ENCODE peak calls at places on chromosomes 12 and 14, in five cellular contexts. N is heart right ventricle, C is GM23338, M is PC-3, X is epithelial cell of esophagus. Q is an unnamed sample.

GRCh38 chr12:69290545-69291277 is 51.3 kb downstream of the CPSF6 start:
- DNase-seq in N (peak; percentile 35), C (peak; percentile 97), M (peak; percentile 90), X (peak; percentile 86), Q (peak; percentile 57)

GRCh38 chr12:27309995-27310315 is 22.7 kb upstream of the BMAL2 start:
- DNase-seq in N (no peak), C (no peak), M (no peak), X (no peak), Q (no peak)

GRCh38 chr12:53071591-53072551 is 7.3 kb downstream of the SPRYD3 start:
- DNase-seq in N (peak; percentile 84), C (no peak), M (no peak), X (no peak), Q (peak; percentile 87)

GRCh38 chr14:60178820-60179219 is 13.6 kb upstream of the DHRS7 start:
- DNase-seq in N (no peak), C (no peak), M (no peak), X (no peak), Q (no peak)

GRCh38 chr14:100530270-100531072 is 56.7 kb downstream of the BEGAIN start:
- DNase-seq in N (no peak), C (no peak), M (no peak), X (no peak), Q (peak; percentile 4)

GRCh38 chr14:39766397-39767000 is 334.3 kb upstream of the FBXO33 start:
- DNase-seq in N (no peak), C (peak; percentile 60), M (no peak), X (no peak), Q (no peak)

GRCh38 chr12:52191841-52192791 is at the start of gene KRT80:
- DNase-seq in N (peak; percentile 83), C (no peak), M (peak; percentile 99), X (peak; percentile 98), Q (peak; percentile 81)

GRCh38 chr14:24690492-24690891 is 56.5 kb upstream of the GZMB start:
- DNase-seq in N (no peak), C (peak; percentile 87), M (no peak), X (no peak), Q (no peak)

GRCh38 chr12:100528471-100529139 is 44.9 kb upstream of the GAS2L3 start:
- DNase-seq in N (no peak), C (no peak), M (no peak), X (no peak), Q (no peak)

GRCh38 chr12:111842556-111843396 is 748 bp downstream of the MAPKAPK5 start:
- DNase-seq in N (no peak), C (peak; percentile 32), M (peak; percentile 15), X (peak; percentile 30), Q (no peak)

GRCh38 chr14:54730156-54730961 is 163.4 kb downstream of the SAMD4A start:
- DNase-seq in N (no peak), C (no peak), M (peak; percentile 76), X (no peak), Q (no peak)

GRCh38 chr12:7131502-7131866 is 1.3 kb downstream of the CLSTN3 start:
- DNase-seq in N (no peak), C (peak; percentile 64), M (no peak), X (no peak), Q (no peak)

GRCh38 chr14:91387135-91387849 is 30.3 kb downstream of the CCDC88C start:
- DNase-seq in N (no peak), C (no peak), M (no peak), X (peak; percentile 60), Q (no peak)

GRCh38 chr14:20417250-20418186 is 4.2 kb upstream of the TEP1 start:
- DNase-seq in N (no peak), C (no peak), M (peak; percentile 91), X (no peak), Q (no peak)

GRCh38 chr14:51873221-51873893 is 12.9 kb downstream of the GNG2 start:
- DNase-seq in N (no peak), C (no peak), M (peak; percentile 97), X (peak; percentile 69), Q (no peak)

GRCh38 chr14:105536691-105537579 is 10.6 kb downstream of the TMEM121 start:
- DNase-seq in N (no peak), C (no peak), M (peak; percentile 19), X (no peak), Q (no peak)

GRCh38 chr12:78790148-78790547 is 74.4 kb upstream of the SYT1 start:
- DNase-seq in N (no peak), C (no peak), M (no peak), X (no peak), Q (no peak)

GRCh38 chr12:20120296-20120695 is 248.0 kb upstream of the PDE3A start:
- DNase-seq in N (no peak), C (no peak), M (peak; percentile 8), X (peak; percentile 1), Q (no peak)

GRCh38 chr12:120709976-120710804 is at the start of gene UNC119B:
- DNase-seq in N (peak; percentile 79), C (peak; percentile 83), M (peak; percentile 56), X (peak; percentile 52), Q (peak; percentile 78)

GRCh38 chr12:119372540-119372939 is 38.0 kb downstream of the CCDC60 start:
- DNase-seq in N (no peak), C (no peak), M (no peak), X (no peak), Q (peak; percentile 31)

GRCh38 chr14:74902941-74903705 is 19.9 kb downstream of the RPS6KL1 start:
- DNase-seq in N (no peak), C (peak; percentile 34), M (no peak), X (no peak), Q (no peak)

GRCh38 chr12:52633383-52633782 is 15.0 kb upstream of the KRT73 start:
- DNase-seq in N (no peak), C (no peak), M (no peak), X (no peak), Q (no peak)

GRCh38 chr12:120640840-120641833 is 711 bp downstream of the CABP1 start:
- DNase-seq in N (peak; percentile 55), C (peak; percentile 91), M (peak; percentile 63), X (peak; percentile 74), Q (peak; percentile 43)

GRCh38 chr12:118922405-118922804 is 58.9 kb upstream of the SRRM4 start:
- DNase-seq in N (no peak), C (peak; percentile 76), M (no peak), X (no peak), Q (no peak)

GRCh38 chr14:67514650-67515385 is 18.3 kb upstream of the PLEKHH1 start:
- DNase-seq in N (peak; percentile 33), C (peak; percentile 66), M (peak; percentile 35), X (peak; percentile 28), Q (peak; percentile 36)

GRCh38 chr14:65720743-65721142 is 308.2 kb downstream of the FUT8 start:
- DNase-seq in N (no peak), C (no peak), M (no peak), X (no peak), Q (no peak)

GRCh38 chr12:51028126-51028810 is 2.1 kb upstream of the SLC11A2 start:
- DNase-seq in N (no peak), C (peak; percentile 89), M (peak; percentile 75), X (peak; percentile 84), Q (no peak)

GRCh38 chr12:105334001-105334400 is 3.5 kb downstream of the C12orf75 start:
- DNase-seq in N (no peak), C (no peak), M (no peak), X (no peak), Q (no peak)

GRCh38 chr14:105180598-105181528 is at the start of gene NUDT14:
- DNase-seq in N (peak; percentile 77), C (peak; percentile 75), M (peak; percentile 77), X (peak; percentile 83), Q (peak; percentile 66)

GRCh38 chr14:41498959-41499358 is 107.7 kb upstream of the LRFN5 start:
- DNase-seq in N (no peak), C (no peak), M (peak; percentile 4), X (peak; percentile 81), Q (no peak)

GRCh38 chr14:95507701-95508103 is 8.7 kb downstream of the SYNE3 start:
- DNase-seq in N (no peak), C (no peak), M (peak; percentile 78), X (peak; percentile 75), Q (no peak)

GRCh38 chr14:71665781-71666180 is 266.4 kb upstream of the RGS6 start:
- DNase-seq in N (no peak), C (no peak), M (no peak), X (no peak), Q (no peak)
- TF ChIP-seq CTCF in N (no peak), C (no peak), M (no peak), X (no peak), Q (no peak)

DNA sequence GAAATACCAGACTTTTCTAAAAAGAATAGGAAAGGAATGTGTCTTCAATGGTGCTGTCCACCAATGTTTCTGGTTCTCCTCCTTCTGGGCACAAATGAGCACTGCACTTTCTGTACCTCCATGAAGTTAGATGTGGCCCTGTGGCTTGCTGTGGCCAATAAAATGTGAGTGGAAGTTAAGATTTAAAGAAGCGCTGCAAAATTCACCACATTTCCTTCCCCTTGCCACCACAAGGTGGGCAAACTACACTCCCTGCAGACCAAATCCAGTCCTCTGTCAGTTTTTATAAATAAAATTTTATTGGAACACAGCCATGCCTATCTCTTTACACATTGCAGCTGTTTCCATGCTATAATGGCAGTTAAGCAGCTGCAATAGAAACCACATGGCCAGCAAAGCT is 141.4 kb upstream of the TMPO start:
- DNase-seq in N (no peak), C (peak; percentile 40), M (no peak), X (peak; percentile 23), Q (no peak)
- TF ChIP-seq CTCF in N (no peak), C (peak; percentile 44), M (peak; percentile 40), X (peak; percentile 41), Q (no peak)

DNA sequence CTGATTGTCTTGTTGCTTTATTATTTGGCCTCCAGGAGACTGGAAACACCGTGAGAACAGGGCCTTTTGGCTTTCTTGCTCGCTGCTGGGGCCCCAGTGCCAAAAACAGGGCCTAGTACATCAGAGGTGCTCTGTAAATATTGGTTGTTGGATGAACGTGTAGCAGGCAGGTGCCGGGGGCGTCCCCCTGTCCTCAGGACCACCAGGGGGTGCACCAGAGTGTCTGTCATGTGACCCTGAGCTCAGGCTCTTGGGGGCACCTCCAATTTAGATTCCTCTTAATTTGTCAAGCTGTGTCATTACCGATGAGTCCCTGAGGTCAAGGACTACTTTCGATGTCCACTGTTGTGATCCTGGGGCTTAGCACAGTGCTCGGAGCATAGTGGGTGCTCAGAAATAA is 87.1 kb downstream of the ACACB start:
- DNase-seq in N (no peak), C (peak; percentile 9), M (no peak), X (no peak), Q (no peak)
- TF ChIP-seq CTCF in N (no peak), C (peak; percentile 21), M (peak; percentile 22), X (no peak), Q (no peak)

DNA sequence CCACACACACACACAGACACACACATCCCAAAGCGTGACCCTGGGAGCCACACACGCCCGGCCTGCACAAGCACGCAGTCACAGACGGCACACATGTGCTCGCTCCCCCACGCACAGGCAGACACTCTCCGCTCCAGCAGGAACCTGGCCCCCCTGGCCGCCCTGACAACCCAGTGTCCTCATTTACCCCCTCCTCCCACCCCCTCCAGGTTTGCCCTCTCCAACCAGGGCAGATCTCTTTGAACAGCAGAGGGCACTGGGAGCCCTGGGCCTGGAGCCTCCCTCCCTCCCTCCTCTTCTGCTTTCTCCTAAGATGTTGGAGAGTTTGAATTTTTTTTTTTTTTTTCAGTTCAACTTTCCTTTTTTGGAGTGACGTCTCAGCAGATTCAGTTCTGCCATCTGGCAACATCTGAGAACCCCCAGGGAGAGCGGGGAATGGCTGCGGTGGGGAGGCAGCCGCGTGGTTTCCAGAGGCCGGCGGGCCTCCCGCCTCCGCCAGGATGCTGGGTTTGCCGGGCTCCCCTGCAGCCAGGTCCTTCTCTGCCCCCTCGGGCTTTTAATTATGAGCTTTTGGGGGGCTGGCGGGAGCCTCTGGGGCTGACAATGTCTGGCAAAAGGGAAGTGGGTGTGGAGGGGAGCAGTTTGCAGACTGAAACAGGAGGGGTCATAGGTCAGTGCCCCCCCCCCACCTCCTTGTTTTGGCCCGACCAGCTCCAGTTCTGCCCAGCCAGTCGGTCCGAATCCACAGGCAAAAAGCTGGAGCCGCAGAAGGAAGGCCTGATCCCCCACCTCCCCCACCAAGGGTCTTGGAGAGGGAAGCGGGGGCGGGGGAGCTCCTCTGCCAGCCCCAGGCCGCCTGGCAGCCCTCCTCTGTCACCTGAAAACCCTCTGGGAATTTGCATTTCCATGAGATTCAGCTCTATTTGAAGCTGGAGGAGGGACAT is 1.3 kb upstream of the NCOR2 start:
- DNase-seq in N (peak; percentile 78), C (peak; percentile 71), M (peak; percentile 61), X (peak; percentile 58), Q (peak; percentile 81)
- TF ChIP-seq CTCF in N (peak; percentile 51), C (peak; percentile 34), M (peak; percentile 60), X (peak; percentile 48), Q (peak; percentile 45)